ENCODE peak calls at places on chromosomes 5 and 9, in ten cellular contexts. Y, F, E, M, H, R, L, D, C and P are unnamed samples.
A peak's percentile ranks its signal among the peaks of the same experiment; 100 is the strongest.

GRCh38 chr9:137409515-137409914 is 13.4 kb downstream of the EXD3 start:
- DNase-seq in Y (no peak), F (no peak), E (no peak), M (no peak), H (no peak), R (no peak), L (no peak), D (no peak), C (no peak), P (no peak)

GRCh38 chr5:172775326-172776234 is 4.6 kb upstream of the DUSP1 start:
- DNase-seq in Y (no peak), F (no peak), E (peak; percentile 97), M (no peak), H (no peak), R (no peak), L (peak; percentile 69), D (no peak), C (no peak), P (peak; percentile 39)

GRCh38 chr9:93200989-93201339 is 17.0 kb downstream of the WNK2 start:
- DNase-seq in Y (no peak), F (no peak), E (no peak), M (no peak), H (no peak), R (no peak), L (no peak), D (no peak), C (no peak), P (peak; percentile 64)

GRCh38 chr5:59038169-59039002 is 455.5 kb downstream of the RAB3C start:
- DNase-seq in Y (no peak), F (no peak), E (peak; percentile 28), M (no peak), H (no peak), R (no peak), L (no peak), D (no peak), C (no peak), P (peak; percentile 52)

GRCh38 chr9:37575921-37576721 is at the start of gene FBXO10:
- DNase-seq in Y (peak; percentile 26), F (peak; percentile 68), E (peak; percentile 54), M (peak; percentile 65), H (peak; percentile 79), R (peak; percentile 70), L (no peak), D (peak; percentile 59), C (no peak), P (peak; percentile 81)

GRCh38 chr9:137982132-137982666 is 104.6 kb downstream of the CACNA1B start:
- DNase-seq in Y (no peak), F (no peak), E (no peak), M (no peak), H (no peak), R (no peak), L (no peak), D (no peak), C (no peak), P (no peak)

GRCh38 chr5:155728146-155728856 is 598.7 kb upstream of the SGCD start:
- DNase-seq in Y (no peak), F (peak; percentile 65), E (peak; percentile 47), M (peak; percentile 41), H (peak; percentile 58), R (peak; percentile 55), L (no peak), D (no peak), C (no peak), P (peak; percentile 73)

GRCh38 chr5:93296338-93296737 is 284.7 kb downstream of the NR2F1-AS1 start:
- DNase-seq in Y (no peak), F (no peak), E (no peak), M (peak; percentile 11), H (no peak), R (no peak), L (no peak), D (no peak), C (no peak), P (no peak)

GRCh38 chr9:133629221-133630110 is 6.7 kb upstream of the DBH start:
- DNase-seq in Y (no peak), F (no peak), E (no peak), M (no peak), H (no peak), R (no peak), L (no peak), D (no peak), C (no peak), P (no peak)

GRCh38 chr9:17021379-17021970 is 113.4 kb upstream of the CNTLN start:
- DNase-seq in Y (no peak), F (no peak), E (no peak), M (no peak), H (no peak), R (no peak), L (no peak), D (no peak), C (no peak), P (peak; percentile 46)

GRCh38 chr9:19748278-19749126 is 40.3 kb downstream of the SLC24A2 start:
- DNase-seq in Y (no peak), F (no peak), E (no peak), M (no peak), H (no peak), R (no peak), L (peak; percentile 49), D (no peak), C (no peak), P (peak; percentile 30)

GRCh38 chr9:129889936-129890717 is 54.9 kb downstream of the USP20 start:
- DNase-seq in Y (peak; percentile 48), F (no peak), E (no peak), M (no peak), H (no peak), R (no peak), L (no peak), D (no peak), C (peak; percentile 61), P (peak; percentile 71)

GRCh38 chr9:117543089-117543488 is 128.2 kb upstream of the ASTN2 start:
- DNase-seq in Y (no peak), F (no peak), E (no peak), M (no peak), H (no peak), R (no peak), L (no peak), D (no peak), C (no peak), P (no peak)

GRCh38 chr5:171743786-171744076 is 41.9 kb upstream of the SMIM23 start:
- DNase-seq in Y (no peak), F (no peak), E (no peak), M (no peak), H (no peak), R (no peak), L (no peak), D (no peak), C (no peak), P (no peak)

GRCh38 chr9:128056086-128056485 is 11.0 kb downstream of the NAIF1 start:
- DNase-seq in Y (no peak), F (no peak), E (no peak), M (peak; percentile 57), H (no peak), R (no peak), L (no peak), D (no peak), C (no peak), P (no peak)

GRCh38 chr5:9207820-9208418 is 338.0 kb downstream of the SEMA5A start:
- DNase-seq in Y (no peak), F (no peak), E (no peak), M (no peak), H (peak; percentile 25), R (peak; percentile 34), L (peak; percentile 64), D (peak; percentile 62), C (no peak), P (peak; percentile 28)

GRCh38 chr5:2656186-2656585 is 95.3 kb downstream of the IRX2 start:
- DNase-seq in Y (no peak), F (no peak), E (no peak), M (no peak), H (no peak), R (no peak), L (no peak), D (no peak), C (no peak), P (peak; percentile 37)

GRCh38 chr9:89743576-89744254 is 138.9 kb downstream of the GADD45G start:
- DNase-seq in Y (peak; percentile 16), F (no peak), E (no peak), M (no peak), H (no peak), R (no peak), L (no peak), D (peak; percentile 78), C (no peak), P (peak; percentile 85)

GRCh38 chr5:558871-559503 is 34.7 kb upstream of the SLC9A3 start:
- DNase-seq in Y (no peak), F (no peak), E (peak; percentile 5), M (no peak), H (no peak), R (no peak), L (no peak), D (no peak), C (no peak), P (no peak)

GRCh38 chr5:139403418-139403786 is 487 bp downstream of the SPATA24 start:
- DNase-seq in Y (no peak), F (no peak), E (no peak), M (no peak), H (no peak), R (no peak), L (no peak), D (no peak), C (no peak), P (no peak)

GRCh38 chr9:70746760-70747159 is 332.3 kb upstream of the KLF9 start:
- DNase-seq in Y (no peak), F (no peak), E (no peak), M (no peak), H (no peak), R (peak; percentile 1), L (no peak), D (no peak), C (no peak), P (no peak)

GRCh38 chr9:92639791-92640271 is 30.1 kb downstream of the IPPK start:
- DNase-seq in Y (no peak), F (no peak), E (no peak), M (no peak), H (no peak), R (no peak), L (no peak), D (peak; percentile 80), C (no peak), P (no peak)

GRCh38 chr5:115842952-115843351 is 1.2 kb downstream of the AP3S1 start:
- DNase-seq in Y (no peak), F (no peak), E (no peak), M (no peak), H (no peak), R (peak; percentile 4), L (no peak), D (peak; percentile 35), C (no peak), P (no peak)

GRCh38 chr5:173680660-173681242 is 64.3 kb upstream of the BOD1 start:
- DNase-seq in Y (no peak), F (peak; percentile 55), E (no peak), M (no peak), H (no peak), R (no peak), L (no peak), D (no peak), C (no peak), P (no peak)

GRCh38 chr9:111957856-111958631 is 61.4 kb downstream of the UGCG start:
- DNase-seq in Y (no peak), F (no peak), E (peak; percentile 31), M (no peak), H (no peak), R (peak; percentile 11), L (peak; percentile 98), D (no peak), C (no peak), P (no peak)

GRCh38 chr9:35871514-35871913 is 1.3 kb upstream of the OR13J1 start:
- DNase-seq in Y (no peak), F (no peak), E (no peak), M (no peak), H (no peak), R (no peak), L (no peak), D (no peak), C (no peak), P (no peak)

GRCh38 chr9:126514037-126514821 is 99.5 kb upstream of the LMX1B start:
- DNase-seq in Y (peak; percentile 58), F (no peak), E (peak; percentile 56), M (peak; percentile 38), H (peak; percentile 86), R (peak; percentile 67), L (no peak), D (no peak), C (no peak), P (peak; percentile 81)

GRCh38 chr9:130541533-130541932 is 37.8 kb upstream of the FUBP3 start:
- DNase-seq in Y (no peak), F (no peak), E (no peak), M (no peak), H (no peak), R (no peak), L (no peak), D (no peak), C (no peak), P (no peak)